ENCODE peak calls at places on chromosome 5, in ten cellular contexts. W is upper lobe of left lung, B is IMR-90, Q is tibial nerve, M is testis, D is Peyer's patch, N is vagina, C is right lobe of liver, Z is gastrocnemius medialis, A is transverse colon. U is an unnamed sample.

GRCh38 chr5:95878417-95879323 is 56.1 kb upstream of the GLRX start:
- DNase-seq in W (no peak), B (no peak), Q (no peak), M (no peak), D (no peak), N (no peak), C (no peak), Z (no peak), A (no peak), U (no peak)

GRCh38 chr5:608286-609087 is 3.7 kb upstream of the CEP72 start:
- DNase-seq in W (no peak), B (no peak), Q (no peak), M (no peak), D (peak; percentile 36), N (no peak), C (peak; percentile 49), Z (no peak), A (no peak), U (no peak)

GRCh38 chr5:42064821-42065220 is 139.7 kb downstream of the FBXO4 start:
- DNase-seq in W (no peak), B (no peak), Q (no peak), M (no peak), D (no peak), N (no peak), C (no peak), Z (no peak), A (no peak), U (no peak)

GRCh38 chr5:165906879-165907278 is 2384.6 kb upstream of the WWC1 start:
- DNase-seq in W (no peak), B (no peak), Q (no peak), M (no peak), D (no peak), N (no peak), C (no peak), Z (no peak), A (no peak), U (no peak)

GRCh38 chr5:113027431-113027830 is 50.8 kb downstream of the DCP2 start:
- DNase-seq in W (no peak), B (no peak), Q (no peak), M (no peak), D (no peak), N (no peak), C (no peak), Z (no peak), A (no peak), U (no peak)

GRCh38 chr5:1815071-1815786 is 14.0 kb downstream of the NDUFS6 start:
- DNase-seq in W (no peak), B (no peak), Q (no peak), M (no peak), D (no peak), N (no peak), C (no peak), Z (no peak), A (no peak), U (no peak)

GRCh38 chr5:149795360-149795759 is 65.2 kb downstream of the PPARGC1B start:
- DNase-seq in W (no peak), B (no peak), Q (no peak), M (no peak), D (no peak), N (no peak), C (no peak), Z (peak; percentile 69), A (no peak), U (no peak)

GRCh38 chr5:176734756-176735342 is 75.5 kb upstream of the UNC5A start:
- DNase-seq in W (no peak), B (no peak), Q (no peak), M (peak; percentile 6), D (peak; percentile 7), N (peak; percentile 52), C (no peak), Z (no peak), A (no peak), U (no peak)

GRCh38 chr5:178416206-178416882 is 173.8 kb downstream of the COL23A1 start:
- DNase-seq in W (no peak), B (no peak), Q (no peak), M (no peak), D (no peak), N (no peak), C (no peak), Z (no peak), A (no peak), U (no peak)

GRCh38 chr5:32023816-32024215 is 150.3 kb downstream of the GOLPH3 start:
- DNase-seq in W (no peak), B (no peak), Q (no peak), M (no peak), D (no peak), N (no peak), C (no peak), Z (no peak), A (no peak), U (no peak)

GRCh38 chr5:83724001-83724400 is 3.3 kb upstream of the HAPLN1 start:
- DNase-seq in W (no peak), B (no peak), Q (no peak), M (no peak), D (no peak), N (no peak), C (no peak), Z (no peak), A (peak; percentile 11), U (no peak)

GRCh38 chr5:142301487-142302035 is 23.3 kb downstream of the SPRY4 start:
- DNase-seq in W (no peak), B (no peak), Q (no peak), M (no peak), D (peak; percentile 49), N (no peak), C (no peak), Z (no peak), A (peak; percentile 80), U (no peak)

GRCh38 chr5:37549411-37549810 is 170.3 kb downstream of the WDR70 start:
- DNase-seq in W (no peak), B (no peak), Q (no peak), M (no peak), D (no peak), N (no peak), C (no peak), Z (no peak), A (no peak), U (no peak)

GRCh38 chr5:142388696-142389095 is 63.9 kb upstream of the SPRY4 start:
- DNase-seq in W (no peak), B (peak; percentile 27), Q (no peak), M (no peak), D (no peak), N (no peak), C (no peak), Z (no peak), A (no peak), U (no peak)

DNA sequence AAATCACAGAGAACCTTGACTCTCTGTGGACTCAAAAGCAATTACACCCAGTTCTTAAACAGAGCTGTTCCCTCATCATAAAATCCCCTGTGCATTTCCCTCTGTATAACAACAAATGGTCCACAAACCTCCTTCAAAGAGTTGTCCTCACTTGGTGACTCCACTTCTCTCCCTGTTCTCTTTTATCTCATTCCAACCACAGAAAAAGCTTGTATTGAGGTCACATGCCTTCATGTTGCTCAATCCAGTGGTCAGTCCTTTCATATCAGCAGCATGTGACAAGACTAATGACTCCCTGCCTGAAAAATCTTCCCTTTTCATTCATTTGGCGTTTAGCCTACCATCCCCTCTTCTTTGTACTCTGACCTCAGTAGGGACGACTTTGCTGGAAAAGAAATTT is 158.0 kb downstream of the DEPDC1B start:
- DNase-seq in W (peak; percentile 31), B (peak; percentile 50), Q (peak; percentile 62), M (no peak), D (no peak), N (no peak), C (no peak), Z (no peak), A (no peak), U (no peak)
- H3K4me1 ChIP-seq in W (no peaks in the 10 kb centered on the region), B (peaks cover 2% of the 10 kb centered on the region), Q (no peaks in the 10 kb centered on the region), M (peaks cover 5% of the 10 kb centered on the region), D (no peaks in the 10 kb centered on the region), N (no peaks in the 10 kb centered on the region), C (no peaks in the 10 kb centered on the region), Z (no peaks in the 10 kb centered on the region), A (no peaks in the 10 kb centered on the region), U (peaks cover 38% of the 10 kb centered on the region)

DNA sequence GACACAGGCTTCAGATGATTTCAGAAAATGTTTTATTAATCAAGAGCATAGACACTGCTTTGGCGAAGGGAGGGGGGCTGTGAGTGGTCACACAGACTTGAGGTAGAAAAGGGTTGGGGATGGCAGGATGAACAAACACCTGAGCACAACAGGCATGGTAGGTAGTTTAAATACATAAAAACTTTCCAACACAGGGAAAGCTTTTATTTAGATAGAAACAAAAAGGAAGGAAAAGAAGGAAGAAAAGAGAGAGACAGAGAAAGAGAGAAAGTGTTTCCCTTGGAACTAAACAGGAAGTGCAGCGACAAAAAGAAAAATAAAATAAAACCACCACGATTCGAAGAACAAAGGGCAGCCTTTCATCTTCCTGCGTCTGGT is 3.1 kb downstream of the HAND1 start:
- DNase-seq in W (no peak), B (no peak), Q (no peak), M (no peak), D (no peak), N (no peak), C (no peak), Z (no peak), A (no peak), U (no peak)
- H3K27me3 ChIP-seq in W (no peaks in the 10 kb centered on the region), B (peaks cover 92% of the 10 kb centered on the region), Q (peaks cover 100% of the 10 kb centered on the region), M (no peaks in the 10 kb centered on the region), D (no peaks in the 10 kb centered on the region), N (peaks cover 39% of the 10 kb centered on the region), C (peaks cover 36% of the 10 kb centered on the region), Z (peaks cover 99% of the 10 kb centered on the region), A (peaks cover 100% of the 10 kb centered on the region), U (peaks cover 78% of the 10 kb centered on the region)

GRCh38 chr5:134227259-134227658 is 1.4 kb upstream of the PPP2CA start:
- DNase-seq in W (no peak), B (peak; percentile 23), Q (peak; percentile 7), M (peak; percentile 42), D (peak; percentile 65), N (no peak), C (no peak), Z (no peak), A (peak; percentile 56), U (no peak)
- TF ChIP-seq POLR2A in W (no peak), B (no peak), Q (no peak), M (no peak), D (no peak), N (no peak), C (no peak), Z (no peak), A (no peak), U (no peak)

GRCh38 chr5:10701567-10702039 is 59.4 kb downstream of the DAP start:
- DNase-seq in W (no peak), B (peak; percentile 71), Q (peak; percentile 65), M (peak; percentile 58), D (no peak), N (no peak), C (no peak), Z (no peak), A (no peak), U (no peak)

GRCh38 chr5:10699281-10699874 is 61.7 kb downstream of the DAP start:
- DNase-seq in W (no peak), B (peak; percentile 44), Q (no peak), M (no peak), D (no peak), N (no peak), C (no peak), Z (no peak), A (no peak), U (no peak)

GRCh38 chr5:10702040-10702629 is 58.9 kb downstream of the DAP start:
- DNase-seq in W (peak; percentile 31), B (peak; percentile 98), Q (no peak), M (no peak), D (no peak), N (no peak), C (no peak), Z (no peak), A (no peak), U (no peak)

GRCh38 chr5:10700516-10700915 is 60.5 kb downstream of the DAP start:
- DNase-seq in W (no peak), B (no peak), Q (no peak), M (no peak), D (no peak), N (no peak), C (no peak), Z (no peak), A (no peak), U (no peak)

GRCh38 chr5:10699987-10700386 is 61.0 kb downstream of the DAP start:
- DNase-seq in W (no peak), B (no peak), Q (no peak), M (no peak), D (no peak), N (no peak), C (no peak), Z (no peak), A (no peak), U (no peak)
- H3K4me1 ChIP-seq in W (peaks cover 20% of the 10 kb centered on the region), B (peaks cover 28% of the 10 kb centered on the region), Q (peaks cover 60% of the 10 kb centered on the region), M (no peaks in the 10 kb centered on the region), D (no peaks in the 10 kb centered on the region), N (peaks cover 36% of the 10 kb centered on the region), C (no peaks in the 10 kb centered on the region), Z (peaks cover 4% of the 10 kb centered on the region), A (peaks cover 8% of the 10 kb centered on the region), U (peaks cover 51% of the 10 kb centered on the region)

U was measured in esophagus squamous epithelium.